ENCODE peak calls at places on chromosomes 6 and 20, in four cellular contexts. One of them, this sample, is unnamed.

GRCh38 chr6:14316911-14317535 is 199.5 kb downstream of the CD83 start:
- DNase-seq in GM18507: no peak
- DNase-seq in GM06990: no peak
- DNase-seq in GM23338: peak
- DNase-seq in this sample: peak

GRCh38 chr20:38246357-38247165 is 14.0 kb downstream of the KIAA1755 start:
- DNase-seq in GM23338: no peak
- DNase-seq in GM06990: no peak
- DNase-seq in GM18507: no peak
- DNase-seq in this sample: no peak

GRCh38 chr6:130912451-130912850 is 85.2 kb downstream of the SMLR1 start:
- DNase-seq in GM06990: no peak
- DNase-seq in GM18507: no peak
- DNase-seq in GM23338: no peak
- DNase-seq in this sample: no peak

GRCh38 chr6:109083657-109084056 is 11.0 kb downstream of the SESN1 start:
- DNase-seq in GM18507: no peak
- DNase-seq in GM23338: no peak
- DNase-seq in GM06990: no peak
- DNase-seq in this sample: no peak

GRCh38 chr6:116779569-116780164 is 14.1 kb upstream of the FAM162B start:
- DNase-seq in GM06990: no peak
- DNase-seq in GM23338: peak
- DNase-seq in GM18507: no peak
- DNase-seq in this sample: peak

GRCh38 chr20:21684671-21685070 is 20.8 kb upstream of the PAX1 start:
- DNase-seq in GM18507: no peak
- DNase-seq in GM06990: no peak
- DNase-seq in GM23338: peak
- DNase-seq in this sample: no peak

GRCh38 chr20:48457261-48458002 is 370.4 kb downstream of the PREX1 start:
- DNase-seq in GM23338: no peak
- DNase-seq in GM06990: no peak
- DNase-seq in GM18507: no peak
- DNase-seq in this sample: no peak

GRCh38 chr20:36060676-36061075 is 92.3 kb downstream of the CNBD2 start:
- DNase-seq in GM23338: no peak
- DNase-seq in GM18507: no peak
- DNase-seq in GM06990: no peak
- DNase-seq in this sample: no peak

GRCh38 chr6:66605011-66605410 is 898.0 kb upstream of the EYS start:
- DNase-seq in GM18507: no peak
- DNase-seq in GM23338: no peak
- DNase-seq in GM06990: no peak
- DNase-seq in this sample: no peak

GRCh38 chr20:31594558-31595379 is 10.3 kb upstream of the ID1 start:
- DNase-seq in GM06990: no peak
- DNase-seq in GM18507: no peak
- DNase-seq in GM23338: peak
- DNase-seq in this sample: no peak

GRCh38 chr20:61168605-61169004 is 83.5 kb upstream of the CDH4 start:
- DNase-seq in GM06990: no peak
- DNase-seq in GM18507: no peak
- DNase-seq in GM23338: no peak
- DNase-seq in this sample: no peak

GRCh38 chr20:33812673-33813462 is 1.7 kb downstream of the CHMP4B start:
- DNase-seq in GM18507: no peak
- DNase-seq in GM23338: peak
- DNase-seq in GM06990: no peak
- DNase-seq in this sample: peak

GRCh38 chr6:11222385-11223277 is 9.8 kb downstream of the NEDD9 start:
- DNase-seq in GM23338: no peak
- DNase-seq in GM06990: no peak
- DNase-seq in GM18507: no peak
- DNase-seq in this sample: no peak

GRCh38 chr20:51480507-51481270 is 61.8 kb downstream of the NFATC2 start:
- DNase-seq in GM18507: peak
- DNase-seq in GM06990: peak
- DNase-seq in GM23338: no peak
- DNase-seq in this sample: no peak

GRCh38 chr6:134521116-134521501 is 203.2 kb upstream of the SGK1 start:
- DNase-seq in GM06990: no peak
- DNase-seq in GM18507: no peak
- DNase-seq in GM23338: no peak
- DNase-seq in this sample: no peak

GRCh38 chr6:51995214-51995735 is 92.1 kb downstream of the PKHD1 start:
- DNase-seq in GM06990: no peak
- DNase-seq in GM18507: no peak
- DNase-seq in GM23338: no peak
- DNase-seq in this sample: no peak

GRCh38 chr20:31607640-31608255 is 2.7 kb downstream of the ID1 start:
- DNase-seq in GM06990: no peak
- DNase-seq in GM18507: no peak
- DNase-seq in GM23338: no peak
- DNase-seq in this sample: no peak

GRCh38 chr6:10355115-10355702 is 59.7 kb downstream of the TFAP2A start:
- DNase-seq in GM23338: no peak
- DNase-seq in GM18507: no peak
- DNase-seq in GM06990: no peak
- DNase-seq in this sample: no peak

GRCh38 chr20:11716239-11716944 is 201.3 kb upstream of the BTBD3 start:
- DNase-seq in GM18507: no peak
- DNase-seq in GM23338: peak
- DNase-seq in GM06990: no peak
- DNase-seq in this sample: peak

GRCh38 chr20:5843054-5843731 is 93.0 kb downstream of the SHLD1 start:
- DNase-seq in GM23338: no peak
- DNase-seq in GM06990: peak
- DNase-seq in GM18507: peak
- DNase-seq in this sample: no peak

GRCh38 chr6:34120953-34121675 is 24.8 kb downstream of the GRM4 start:
- DNase-seq in GM18507: no peak
- DNase-seq in GM06990: no peak
- DNase-seq in GM23338: no peak
- DNase-seq in this sample: no peak

GRCh38 chr6:34236423-34237315 is at the start of gene HMGA1:
- DNase-seq in GM18507: peak
- DNase-seq in GM23338: peak
- DNase-seq in GM06990: peak
- DNase-seq in this sample: peak

GRCh38 chr6:2909718-2910117 is 6.6 kb upstream of the SERPINB9 start:
- DNase-seq in GM06990: no peak
- DNase-seq in GM18507: no peak
- DNase-seq in GM23338: no peak
- DNase-seq in this sample: no peak

GRCh38 chr20:49901588-49901987 is 13.7 kb downstream of the SPATA2 start:
- DNase-seq in GM18507: no peak
- DNase-seq in GM23338: no peak
- DNase-seq in GM06990: no peak
- DNase-seq in this sample: no peak

GRCh38 chr6:18262812-18263560 is 1.3 kb downstream of the DEK start:
- DNase-seq in GM18507: no peak
- DNase-seq in GM06990: peak
- DNase-seq in GM23338: no peak
- DNase-seq in this sample: no peak

GRCh38 chr20:53774487-53775203 is 181.0 kb upstream of the ZNF217 start:
- DNase-seq in GM23338: no peak
- DNase-seq in GM18507: no peak
- DNase-seq in GM06990: no peak
- DNase-seq in this sample: no peak

GRCh38 chr6:79719248-79719975 is 88.3 kb downstream of the SH3BGRL2 start:
- DNase-seq in GM23338: no peak
- DNase-seq in GM06990: no peak
- DNase-seq in GM18507: no peak
- DNase-seq in this sample: no peak

GRCh38 chr20:8722277-8722928 is 346.5 kb upstream of the PLCB4 start:
- DNase-seq in GM06990: no peak
- DNase-seq in GM23338: peak
- DNase-seq in GM18507: no peak
- DNase-seq in this sample: peak

GRCh38 chr6:128487055-128487454 is 33.3 kb downstream of the PTPRK start:
- DNase-seq in GM23338: peak
- DNase-seq in GM18507: no peak
- DNase-seq in GM06990: no peak
- DNase-seq in this sample: no peak

GRCh38 chr20:10786678-10787077 is 112.9 kb upstream of the JAG1 start:
- DNase-seq in GM23338: no peak
- DNase-seq in GM06990: no peak
- DNase-seq in GM18507: no peak
- DNase-seq in this sample: no peak

GRCh38 chr6:46352541-46353267 is 138.5 kb downstream of the RCAN2 start:
- DNase-seq in GM18507: no peak
- DNase-seq in GM23338: peak
- DNase-seq in GM06990: no peak
- DNase-seq in this sample: no peak

GRCh38 chr6:150624199-150624598 is 24.5 kb downstream of the PLEKHG1 start:
- DNase-seq in GM06990: no peak
- DNase-seq in GM23338: no peak
- DNase-seq in GM18507: no peak
- DNase-seq in this sample: no peak